ENCODE peak calls at places on chromosomes 6 and 20, in six cellular contexts. B is Peyer's patch, Y is brain microvascular endothelial cell, F is heart left ventricle, M is cardiac muscle cell, W is neural progenitor cell. G is an unnamed sample.

GRCh38 chr20:32982617-32983458 is 21.4 kb downstream of the SUN5 start:
- DNase-seq in B (peak; percentile 49), Y (no peak), F (peak; percentile 71), M (peak; percentile 89), W (no peak), G (no peak)

GRCh38 chr6:7276199-7276524 is 36.8 kb downstream of the SSR1 start:
- DNase-seq in B (no peak), Y (no peak), F (no peak), M (no peak), W (no peak), G (no peak)

GRCh38 chr6:163180874-163181541 is 233.5 kb upstream of the QKI start:
- DNase-seq in B (no peak), Y (peak; percentile 63), F (peak; percentile 87), M (peak; percentile 89), W (peak; percentile 81), G (no peak)

GRCh38 chr6:75852721-75853120 is 103.7 kb downstream of the MYO6 start:
- DNase-seq in B (no peak), Y (peak; percentile 55), F (no peak), M (no peak), W (no peak), G (no peak)

GRCh38 chr6:151008425-151008824 is 142.9 kb downstream of the MTHFD1L start:
- DNase-seq in B (no peak), Y (no peak), F (no peak), M (no peak), W (no peak), G (no peak)

GRCh38 chr6:36788768-36789167 is 50.5 kb downstream of the CPNE5 start:
- DNase-seq in B (no peak), Y (no peak), F (no peak), M (no peak), W (no peak), G (no peak)

GRCh38 chr20:11143481-11143880 is 469.7 kb upstream of the JAG1 start:
- DNase-seq in B (no peak), Y (no peak), F (no peak), M (no peak), W (no peak), G (no peak)

GRCh38 chr6:71452709-71453108 is 164.1 kb downstream of the OGFRL1 start:
- DNase-seq in B (no peak), Y (no peak), F (no peak), M (no peak), W (no peak), G (no peak)

GRCh38 chr6:132959927-132960326 is 145.6 kb downstream of the RPS12 start:
- DNase-seq in B (no peak), Y (no peak), F (no peak), M (no peak), W (no peak), G (no peak)

GRCh38 chr6:52059821-52060220 is 27.6 kb downstream of the PKHD1 start:
- DNase-seq in B (no peak), Y (no peak), F (no peak), M (no peak), W (no peak), G (no peak)

GRCh38 chr6:25601797-25602679 is 50.0 kb upstream of the SCGN start:
- DNase-seq in B (no peak), Y (no peak), F (no peak), M (peak; percentile 69), W (peak; percentile 75), G (no peak)

GRCh38 chr20:36549628-36549941 is 8.3 kb downstream of the MYL9 start:
- DNase-seq in B (no peak), Y (no peak), F (no peak), M (no peak), W (no peak), G (no peak)

GRCh38 chr6:30754631-30755030 is 10.3 kb upstream of the IER3 start:
- DNase-seq in B (no peak), Y (no peak), F (no peak), M (no peak), W (no peak), G (no peak)

GRCh38 chr20:8050117-8050837 is 30.7 kb upstream of the TMX4 start:
- DNase-seq in B (no peak), Y (no peak), F (no peak), M (no peak), W (no peak), G (no peak)

GRCh38 chr6:30500421-30501069 is 11.2 kb downstream of the HLA-E start:
- DNase-seq in B (no peak), Y (peak; percentile 25), F (no peak), M (no peak), W (no peak), G (no peak)

GRCh38 chr6:106083618-106084017 is 2.5 kb upstream of the PRDM1 start:
- DNase-seq in B (no peak), Y (no peak), F (no peak), M (no peak), W (no peak), G (no peak)

GRCh38 chr6:153084393-153084792 is 46.7 kb downstream of the RGS17 start:
- DNase-seq in B (no peak), Y (no peak), F (no peak), M (no peak), W (no peak), G (no peak)

GRCh38 chr20:4006640-4007039 is 8.7 kb downstream of the RNF24 start:
- DNase-seq in B (no peak), Y (no peak), F (peak; percentile 83), M (no peak), W (peak; percentile 18), G (peak; percentile 79)

GRCh38 chr20:43975096-43975768 is 60.6 kb downstream of the TOX2 start:
- DNase-seq in B (no peak), Y (peak; percentile 71), F (no peak), M (no peak), W (no peak), G (no peak)

GRCh38 chr20:56826971-56827645 is 198.0 kb downstream of the TFAP2C start:
- DNase-seq in B (no peak), Y (peak; percentile 12), F (no peak), M (no peak), W (no peak), G (no peak)
- H3K27ac ChIP-seq in B (no peak overlapping the region), Y (no peak overlapping the region), F (no peak overlapping the region), M (no peak overlapping the region), W (no peak overlapping the region), G (no peak overlapping the region)

DNA sequence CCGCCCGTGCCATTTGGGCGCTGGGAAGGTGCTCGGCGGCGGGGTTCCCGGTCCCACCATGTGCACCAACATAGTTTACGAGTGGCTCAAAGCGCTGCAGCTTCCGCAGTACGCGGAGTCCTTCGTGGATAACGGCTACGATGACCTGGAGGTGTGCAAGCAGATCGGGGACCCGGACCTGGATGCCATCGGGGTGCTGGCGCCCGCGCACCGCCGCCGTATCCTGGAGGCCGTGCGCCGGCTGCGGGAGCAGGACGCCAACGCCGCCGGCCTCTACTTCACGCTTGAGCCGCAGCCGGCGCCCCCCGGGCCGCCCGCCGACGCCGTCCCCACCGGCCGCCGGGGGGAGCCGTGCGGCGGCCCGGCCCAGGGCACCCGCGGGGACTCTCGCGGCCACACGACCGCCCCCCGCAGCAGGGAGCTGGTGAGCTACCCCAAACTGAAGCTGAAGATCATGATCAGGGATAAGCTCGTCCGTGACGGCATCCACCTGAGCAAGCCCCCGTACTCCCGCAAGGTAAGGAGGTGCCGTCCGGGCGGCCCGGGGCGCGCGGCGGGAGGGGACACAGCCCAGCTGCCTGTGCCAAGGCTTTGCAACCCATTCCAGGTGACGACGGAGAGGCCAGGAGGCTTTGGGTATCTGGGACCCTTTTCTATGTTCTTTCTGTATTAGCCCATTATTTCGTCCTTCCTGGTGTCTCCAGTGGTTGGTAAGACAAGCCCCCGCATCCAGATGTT is 550 bp downstream of the SAMD5 start:
- DNase-seq in B (peak; percentile 62), Y (no peak), F (peak; percentile 25), M (peak; percentile 51), W (peak; percentile 68), G (no peak)
- TF ChIP-seq CTCF in B (peak; percentile 26), Y (peak; percentile 2), F (no peak), M (no peak), W (no peak), G (no peak)

GRCh38 chr20:63664143-63664851 is 6.2 kb downstream of the RTEL1 start:
- DNase-seq in B (no peak), Y (no peak), F (no peak), M (no peak), W (no peak), G (no peak)
- H3K4me3 ChIP-seq in B (no peak overlapping the region), Y (no peak overlapping the region), F (no peak overlapping the region), M (no peak overlapping the region), W (no peak overlapping the region), G (no peak overlapping the region)

DNA sequence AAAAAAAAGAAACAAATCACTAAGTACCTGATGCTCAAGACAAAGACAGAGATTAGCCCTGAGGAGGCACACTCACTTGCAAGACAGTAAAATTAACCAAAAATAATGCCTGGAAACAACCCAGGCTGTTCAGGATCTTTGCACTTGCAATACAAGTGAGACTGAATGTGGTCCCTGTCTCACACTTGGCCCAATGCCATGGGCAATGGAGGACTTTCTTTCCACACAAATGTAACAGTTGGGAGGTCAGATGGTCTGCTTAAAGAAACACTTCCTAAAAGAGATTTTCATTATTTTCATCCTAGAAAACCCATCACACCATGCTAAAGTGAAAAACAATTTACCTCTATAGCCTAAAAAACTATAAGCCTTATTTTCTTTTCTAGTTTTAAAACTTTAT is 16.2 kb downstream of the STAU1 start:
- DNase-seq in B (no peak), Y (no peak), F (no peak), M (no peak), W (no peak), G (no peak)
- H3K27ac ChIP-seq in B (no peak overlapping the region), Y (no peak overlapping the region), F (no peak overlapping the region), M (no peak overlapping the region), W (no peak overlapping the region), G (no peak overlapping the region)

GRCh38 chr6:10256113-10256690 is 158.7 kb downstream of the TFAP2A start:
- DNase-seq in B (no peak), Y (peak; percentile 11), F (no peak), M (no peak), W (peak; percentile 22), G (no peak)
- TF ChIP-seq CTCF in B (peak; percentile 12), Y (peak; percentile 58), F (no peak), M (peak; percentile 19), W (peak; percentile 61), G (no peak)